ENCODE peak calls at places on chromosomes 13 and 19, in six cellular contexts. E is IMR-90, Y is GM23248, T is small intestine, I is brain microvascular endothelial cell, P is heart right ventricle. K is an unnamed sample.

GRCh38 chr13:94708971-94709614 is 3.3 kb downstream of the SOX21 start:
- DNase-seq in E (no peak), Y (no peak), T (no peak), I (no peak), P (no peak), K (no peak)

GRCh38 chr19:16614941-16615340 is 13.1 kb downstream of the MED26 start:
- DNase-seq in E (no peak), Y (no peak), T (no peak), I (no peak), P (no peak), K (no peak)

GRCh38 chr13:86000546-86000945 is 201.3 kb upstream of the SLITRK6 start:
- DNase-seq in E (no peak), Y (no peak), T (no peak), I (no peak), P (no peak), K (no peak)

GRCh38 chr13:48078251-48078656 is 16.6 kb downstream of the MED4 start:
- DNase-seq in E (no peak), Y (peak; percentile 13), T (peak; percentile 46), I (no peak), P (no peak), K (no peak)

GRCh38 chr13:22143671-22144070 is 472.8 kb downstream of the FGF9 start:
- DNase-seq in E (no peak), Y (no peak), T (no peak), I (no peak), P (no peak), K (no peak)

GRCh38 chr19:47756627-47756929 is 11.2 kb downstream of the NOP53 start:
- DNase-seq in E (no peak), Y (no peak), T (no peak), I (no peak), P (no peak), K (no peak)

GRCh38 chr19:36719687-36720556 is 32.5 kb downstream of the ZNF567 start:
- DNase-seq in E (no peak), Y (peak; percentile 22), T (no peak), I (no peak), P (no peak), K (peak; percentile 36)

GRCh38 chr19:21677696-21678418 is 89.5 kb downstream of the ZNF100 start:
- DNase-seq in E (no peak), Y (no peak), T (no peak), I (no peak), P (peak; percentile 44), K (no peak)

GRCh38 chr19:47239610-47240296 is 8.8 kb upstream of the BBC3 start:
- DNase-seq in E (peak; percentile 47), Y (peak; percentile 60), T (no peak), I (no peak), P (peak; percentile 40), K (no peak)

GRCh38 chr13:109835321-109835720 is 48.9 kb upstream of the IRS2 start:
- DNase-seq in E (peak; percentile 38), Y (no peak), T (no peak), I (peak; percentile 24), P (no peak), K (no peak)

GRCh38 chr13:31824705-31825512 is 85.6 kb downstream of the RXFP2 start:
- DNase-seq in E (peak; percentile 16), Y (peak; percentile 62), T (no peak), I (peak; percentile 47), P (no peak), K (peak; percentile 34)

GRCh38 chr13:31538067-31539042 is 201.0 kb upstream of the RXFP2 start:
- DNase-seq in E (peak; percentile 45), Y (peak; percentile 79), T (peak; percentile 14), I (peak; percentile 82), P (no peak), K (peak; percentile 25)

GRCh38 chr19:1070931-1071791 is 4.2 kb downstream of the ARHGAP45 start:
- DNase-seq in E (no peak), Y (peak; percentile 39), T (no peak), I (no peak), P (no peak), K (no peak)

GRCh38 chr13:94344126-94344863 is 135.2 kb downstream of the DCT start:
- DNase-seq in E (peak; percentile 57), Y (peak; percentile 69), T (no peak), I (peak; percentile 74), P (no peak), K (peak; percentile 58)

GRCh38 chr13:106522112-106522511 is 13.3 kb downstream of the EFNB2 start:
- DNase-seq in E (no peak), Y (no peak), T (no peak), I (no peak), P (no peak), K (no peak)
- H3K27ac ChIP-seq in E (no peak overlapping the region), Y (no peak overlapping the region), T (no peak overlapping the region), I (no peak overlapping the region), P (no peak overlapping the region), K (no peak overlapping the region)

DNA sequence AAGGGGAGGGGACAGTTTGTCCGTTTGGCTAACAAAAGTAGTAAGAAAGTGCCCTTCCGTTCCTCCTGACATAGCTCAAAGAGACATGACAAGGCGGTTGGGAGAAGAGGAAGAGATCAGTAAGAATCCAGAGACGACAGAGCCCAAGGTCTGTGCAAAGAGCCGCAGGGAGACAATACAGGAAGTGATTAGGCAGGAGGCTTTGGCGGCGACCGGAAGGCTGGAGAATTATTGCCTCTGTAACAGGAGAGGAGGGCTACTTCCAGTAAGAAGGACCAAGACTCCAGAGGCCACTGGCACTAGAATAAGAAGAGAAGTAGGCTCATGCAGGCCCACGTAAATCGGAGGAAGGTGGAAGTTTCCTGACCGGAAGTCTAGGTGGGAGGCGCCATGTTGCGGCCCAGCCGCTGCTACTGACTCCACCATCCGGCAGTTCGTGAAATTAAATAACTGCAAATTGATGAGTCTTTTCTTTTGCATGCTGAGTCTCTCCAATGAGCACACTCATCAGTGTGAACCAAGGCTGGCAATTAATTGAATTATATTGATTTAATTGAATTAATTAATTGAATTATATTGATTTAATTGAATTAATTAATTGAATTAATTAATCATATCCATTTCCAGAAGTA is 9.9 kb downstream of the RFX2 start:
- DNase-seq in E (no peak), Y (no peak), T (no peak), I (no peak), P (peak; percentile 16), K (peak; percentile 28)
- H3K27ac ChIP-seq in E (no peak overlapping the region), Y (no peak overlapping the region), T (peak overlapping the region; percentile 62), I (no peak overlapping the region), P (peak overlapping the region; percentile 63), K (no peak overlapping the region)

GRCh38 chr19:18684642-18684993 is 1.1 kb downstream of the CRTC1 start:
- DNase-seq in E (no peak), Y (no peak), T (no peak), I (no peak), P (no peak), K (no peak)
- H3K27ac ChIP-seq in E (no peak overlapping the region), Y (no peak overlapping the region), T (no peak overlapping the region), I (no peak overlapping the region), P (no peak overlapping the region), K (no peak overlapping the region)

DNA sequence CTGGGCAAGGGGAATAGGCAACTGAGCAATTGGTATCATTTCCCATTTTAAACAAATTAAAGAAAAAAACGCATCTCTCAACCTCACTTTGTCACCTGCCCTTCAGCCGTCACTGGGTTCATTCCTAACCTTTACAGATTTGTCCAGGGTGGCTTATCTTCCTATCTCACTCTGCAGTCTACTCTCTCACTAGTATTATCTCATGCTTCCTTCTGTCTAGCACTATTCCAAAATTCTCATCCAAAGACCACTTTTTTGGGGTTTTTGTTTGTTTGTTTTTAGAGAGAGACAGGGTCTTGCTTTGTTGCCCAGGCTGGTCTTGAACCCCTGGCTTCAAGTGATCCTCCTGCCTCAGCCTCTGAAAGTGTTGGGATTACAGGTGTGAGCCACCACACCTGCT is 26.7 kb upstream of the MPHOSPH8 start:
- DNase-seq in E (no peak), Y (no peak), T (no peak), I (no peak), P (no peak), K (no peak)
- H3K27ac ChIP-seq in E (no peak overlapping the region), Y (no peak overlapping the region), T (no peak overlapping the region), I (no peak overlapping the region), P (no peak overlapping the region), K (no peak overlapping the region)

GRCh38 chr13:51816604-51817254 is 12.8 kb upstream of the DHRS12 start:
- DNase-seq in E (no peak), Y (no peak), T (no peak), I (no peak), P (no peak), K (no peak)

GRCh38 chr13:51815848-51816247 is 11.9 kb upstream of the DHRS12 start:
- DNase-seq in E (no peak), Y (no peak), T (no peak), I (no peak), P (no peak), K (no peak)

GRCh38 chr13:51814071-51814470 is 10.1 kb upstream of the DHRS12 start:
- DNase-seq in E (no peak), Y (no peak), T (no peak), I (no peak), P (no peak), K (no peak)

GRCh38 chr13:51817717-51818116 is 13.8 kb upstream of the DHRS12 start:
- DNase-seq in E (no peak), Y (no peak), T (no peak), I (no peak), P (no peak), K (no peak)

DNA sequence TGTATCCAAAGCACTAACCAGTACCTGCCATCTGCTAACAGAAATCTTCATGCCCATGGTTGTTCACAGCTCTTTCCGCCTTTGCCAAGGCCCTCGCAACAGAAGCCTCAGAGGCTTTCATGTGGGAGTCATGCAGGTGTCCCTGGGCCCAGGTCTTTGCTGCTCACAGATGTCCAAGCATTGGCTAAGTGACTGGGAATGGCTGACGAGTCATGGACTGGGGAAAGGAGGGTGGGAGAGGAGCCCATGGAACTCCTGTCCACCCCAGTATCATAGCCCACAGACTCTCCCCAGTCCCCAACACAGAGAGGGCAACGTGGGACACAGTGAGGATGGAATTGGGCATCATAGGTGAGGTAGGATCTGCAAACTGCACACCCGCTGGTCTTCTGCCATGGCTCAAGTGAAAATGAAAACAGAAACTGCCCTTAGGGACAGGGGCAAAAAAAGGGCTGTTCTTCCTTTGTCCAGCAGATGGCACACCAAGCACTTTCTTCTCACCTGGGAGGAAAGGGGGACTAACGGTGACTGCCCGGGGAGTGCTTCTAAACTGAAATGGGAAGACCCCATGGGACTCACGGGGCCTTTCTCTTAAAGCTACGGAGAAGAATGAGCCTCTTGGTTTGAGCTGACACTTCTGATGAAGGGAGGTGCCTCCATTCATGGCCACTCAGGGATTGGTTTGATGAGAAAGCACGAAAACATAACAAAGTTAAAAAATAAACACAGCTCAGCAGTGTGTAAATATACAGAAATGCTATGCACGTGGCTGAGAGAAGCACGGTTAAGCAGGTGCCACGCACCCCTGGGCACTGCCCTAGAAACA is 11.1 kb upstream of the DHRS12 start:
- DNase-seq in E (peak; percentile 50), Y (peak; percentile 66), T (peak; percentile 82), I (peak; percentile 53), P (no peak), K (peak; percentile 75)
- H3K27ac ChIP-seq in E (no peak overlapping the region), Y (no peak overlapping the region), T (no peak overlapping the region), I (no peak overlapping the region), P (no peak overlapping the region), K (no peak overlapping the region)

GRCh38 chr13:36069881-36070366 is 61.3 kb downstream of the DCLK1 start:
- DNase-seq in E (no peak), Y (peak; percentile 28), T (no peak), I (no peak), P (no peak), K (no peak)
- H3K27ac ChIP-seq in E (no peak overlapping the region), Y (no peak overlapping the region), T (peak overlapping the region; percentile 44), I (no peak overlapping the region), P (peak overlapping the region; percentile 64), K (no peak overlapping the region)

GRCh38 chr13:99693351-99693750 is 192.1 kb downstream of the TM9SF2 start:
- DNase-seq in E (no peak), Y (no peak), T (no peak), I (no peak), P (no peak), K (no peak)
- H3K27ac ChIP-seq in E (no peak overlapping the region), Y (no peak overlapping the region), T (no peak overlapping the region), I (no peak overlapping the region), P (no peak overlapping the region), K (no peak overlapping the region)